ENCODE peak calls at places on chromosome 19, in eight cellular contexts. One of them, this sample, is unnamed.

GRCh38 chr19:17525141-17525540 is 13.7 kb downstream of the PGLS start:
- DNase-seq in colonic mucosa: no peak
- DNase-seq in GM20000: no peak
- DNase-seq in fibroblast of lung: no peak
- DNase-seq in GM23338: no peak
- DNase-seq in heart right ventricle: no peak
- DNase-seq in skeletal muscle cell: no peak
- DNase-seq in NCI-H446: no peak
- DNase-seq in this sample: no peak

GRCh38 chr19:32823747-32824102 is 45.8 kb downstream of the SLC7A9 start:
- DNase-seq in GM23338: no peak
- DNase-seq in NCI-H446: no peak
- DNase-seq in fibroblast of lung: no peak
- DNase-seq in heart right ventricle: no peak
- DNase-seq in skeletal muscle cell: no peak
- DNase-seq in GM20000: no peak
- DNase-seq in colonic mucosa: no peak
- DNase-seq in this sample: no peak

GRCh38 chr19:42524943-42525342 is 3.3 kb downstream of the CEACAM1 start:
- DNase-seq in GM20000: no peak
- DNase-seq in fibroblast of lung: no peak
- DNase-seq in NCI-H446: no peak
- DNase-seq in colonic mucosa: no peak
- DNase-seq in skeletal muscle cell: no peak
- DNase-seq in GM23338: no peak
- DNase-seq in heart right ventricle: no peak
- DNase-seq in this sample: no peak

GRCh38 chr19:47704024-47704423 is 9.2 kb upstream of the EHD2 start:
- DNase-seq in NCI-H446: no peak
- DNase-seq in GM20000: no peak
- DNase-seq in GM23338: no peak
- DNase-seq in heart right ventricle: no peak
- DNase-seq in colonic mucosa: no peak
- DNase-seq in skeletal muscle cell: no peak
- DNase-seq in fibroblast of lung: peak; percentile 94
- DNase-seq in this sample: no peak

GRCh38 chr19:27796540-27796939 is 1416.4 kb downstream of the UQCRFS1 start:
- DNase-seq in heart right ventricle: no peak
- DNase-seq in fibroblast of lung: no peak
- DNase-seq in GM20000: no peak
- DNase-seq in GM23338: no peak
- DNase-seq in skeletal muscle cell: no peak
- DNase-seq in colonic mucosa: no peak
- DNase-seq in NCI-H446: no peak
- DNase-seq in this sample: no peak

GRCh38 chr19:40774916-40775631 is at the start of gene MIA:
- DNase-seq in heart right ventricle: no peak
- DNase-seq in colonic mucosa: no peak
- DNase-seq in GM23338: no peak
- DNase-seq in NCI-H446: no peak
- DNase-seq in skeletal muscle cell: no peak
- DNase-seq in GM20000: no peak
- DNase-seq in fibroblast of lung: no peak
- DNase-seq in this sample: no peak

GRCh38 chr19:13100871-13101589 is 1.6 kb downstream of the LYL1 start:
- DNase-seq in NCI-H446: no peak
- DNase-seq in GM23338: peak; percentile 76
- DNase-seq in fibroblast of lung: no peak
- DNase-seq in colonic mucosa: no peak
- DNase-seq in skeletal muscle cell: no peak
- DNase-seq in heart right ventricle: no peak
- DNase-seq in GM20000: no peak
- DNase-seq in this sample: no peak

GRCh38 chr19:34314437-34315313 is 50.3 kb upstream of the GPI start:
- DNase-seq in heart right ventricle: no peak
- DNase-seq in GM20000: peak; percentile 36
- DNase-seq in GM23338: no peak
- DNase-seq in colonic mucosa: no peak
- DNase-seq in skeletal muscle cell: no peak
- DNase-seq in NCI-H446: no peak
- DNase-seq in fibroblast of lung: no peak
- DNase-seq in this sample: no peak

GRCh38 chr19:15381864-15382263 is 2.3 kb upstream of the AKAP8 start:
- DNase-seq in colonic mucosa: no peak
- DNase-seq in skeletal muscle cell: no peak
- DNase-seq in fibroblast of lung: no peak
- DNase-seq in GM23338: no peak
- DNase-seq in NCI-H446: no peak
- DNase-seq in GM20000: no peak
- DNase-seq in heart right ventricle: no peak
- DNase-seq in this sample: no peak

GRCh38 chr19:11482384-11483050 is 1.7 kb upstream of the ELAVL3 start:
- DNase-seq in colonic mucosa: peak; percentile 81
- DNase-seq in GM23338: peak; percentile 90
- DNase-seq in heart right ventricle: peak; percentile 87
- DNase-seq in fibroblast of lung: peak; percentile 73
- DNase-seq in NCI-H446: peak; percentile 61
- DNase-seq in skeletal muscle cell: peak; percentile 18
- DNase-seq in GM20000: peak; percentile 98
- DNase-seq in this sample: peak; percentile 90

GRCh38 chr19:2546128-2547032 is 70.5 kb downstream of the GADD45B start:
- DNase-seq in skeletal muscle cell: no peak
- DNase-seq in fibroblast of lung: peak; percentile 38
- DNase-seq in GM23338: peak; percentile 81
- DNase-seq in colonic mucosa: peak; percentile 59
- DNase-seq in heart right ventricle: peak; percentile 84
- DNase-seq in GM20000: no peak
- DNase-seq in NCI-H446: no peak
- DNase-seq in this sample: peak; percentile 93

This sample was measured in left cardiac atrium.